ENCODE peak calls at places on chromosomes 2 and 18, in four cellular contexts. One of them, this sample, is unnamed.

GRCh38 chr2:43059183-43059897 is 167.1 kb downstream of the ZFP36L2 start:
- DNase-seq in mesendoderm: no peak
- DNase-seq in aorta: peak
- DNase-seq in MM.1S: no peak
- DNase-seq in this sample: peak

GRCh38 chr2:232239956-232240681 is 138.4 kb upstream of the ALPP start:
- DNase-seq in mesendoderm: no peak
- DNase-seq in aorta: no peak
- DNase-seq in MM.1S: no peak
- DNase-seq in this sample: no peak

GRCh38 chr2:74281576-74281975 is 61.6 kb downstream of the SLC4A5 start:
- DNase-seq in mesendoderm: no peak
- DNase-seq in aorta: no peak
- DNase-seq in MM.1S: no peak
- DNase-seq in this sample: no peak

GRCh38 chr18:50981381-50981780 is 13.5 kb downstream of the ELAC1 start:
- DNase-seq in mesendoderm: no peak
- DNase-seq in aorta: no peak
- DNase-seq in MM.1S: no peak
- DNase-seq in this sample: no peak

GRCh38 chr2:131641414-131642206 is 113.9 kb downstream of the CCDC74A start:
- DNase-seq in mesendoderm: no peak
- DNase-seq in aorta: no peak
- DNase-seq in MM.1S: no peak
- DNase-seq in this sample: no peak

GRCh38 chr18:61883547-61883946 is 9.3 kb downstream of the RNF152 start:
- DNase-seq in mesendoderm: no peak
- DNase-seq in aorta: no peak
- DNase-seq in MM.1S: no peak
- DNase-seq in this sample: no peak

GRCh38 chr2:9918275-9918674 is 33.2 kb upstream of the GRHL1 start:
- DNase-seq in mesendoderm: no peak
- DNase-seq in aorta: no peak
- DNase-seq in MM.1S: no peak
- DNase-seq in this sample: no peak

GRCh38 chr18:46542545-46542944 is 114.5 kb downstream of the LOXHD1 start:
- DNase-seq in mesendoderm: peak
- DNase-seq in aorta: no peak
- DNase-seq in MM.1S: no peak
- DNase-seq in this sample: no peak

GRCh38 chr2:44358498-44358897 is 2.8 kb downstream of the PREPL start:
- DNase-seq in mesendoderm: peak
- DNase-seq in aorta: no peak
- DNase-seq in MM.1S: peak
- DNase-seq in this sample: no peak

GRCh38 chr18:3264362-3264761 is 2.4 kb downstream of the MYL12B start:
- DNase-seq in mesendoderm: no peak
- DNase-seq in aorta: no peak
- DNase-seq in MM.1S: no peak
- DNase-seq in this sample: no peak

GRCh38 chr2:40455661-40456060 is 3.8 kb upstream of the SLC8A1 start:
- DNase-seq in mesendoderm: no peak
- DNase-seq in aorta: no peak
- DNase-seq in MM.1S: no peak
- DNase-seq in this sample: no peak

GRCh38 chr2:172021955-172022354 is 22.2 kb downstream of the METAP1D start:
- DNase-seq in mesendoderm: peak
- DNase-seq in aorta: no peak
- DNase-seq in MM.1S: no peak
- DNase-seq in this sample: no peak

GRCh38 chr2:109724533-109725460 is 69.3 kb upstream of the RGPD5 start:
- DNase-seq in mesendoderm: no peak
- DNase-seq in aorta: no peak
- DNase-seq in MM.1S: no peak
- DNase-seq in this sample: no peak

GRCh38 chr2:69917854-69918253 is 2.9 kb downstream of the MXD1 start:
- DNase-seq in mesendoderm: no peak
- DNase-seq in aorta: no peak
- DNase-seq in MM.1S: no peak
- DNase-seq in this sample: no peak

GRCh38 chr2:30276455-30276911 is 45.1 kb downstream of the LBH start:
- DNase-seq in mesendoderm: no peak
- DNase-seq in aorta: no peak
- DNase-seq in MM.1S: no peak
- DNase-seq in this sample: no peak

GRCh38 chr2:36352024-36352398 is 3.6 kb upstream of the CRIM1 start:
- DNase-seq in mesendoderm: peak
- DNase-seq in aorta: no peak
- DNase-seq in MM.1S: peak
- DNase-seq in this sample: peak

GRCh38 chr2:68274022-68274421 is 21.7 kb upstream of the PPP3R1 start:
- DNase-seq in mesendoderm: peak
- DNase-seq in aorta: no peak
- DNase-seq in MM.1S: no peak
- DNase-seq in this sample: no peak

GRCh38 chr2:88018969-88019368 is 2.6 kb upstream of the RNU2-63P start:
- DNase-seq in mesendoderm: no peak
- DNase-seq in aorta: no peak
- DNase-seq in MM.1S: no peak
- DNase-seq in this sample: no peak

GRCh38 chr2:88019985-88020384 is 3.6 kb upstream of the RNU2-63P start:
- DNase-seq in mesendoderm: no peak
- DNase-seq in aorta: no peak
- DNase-seq in MM.1S: no peak
- DNase-seq in this sample: no peak

GRCh38 chr2:88016948-88017779 is 817 bp upstream of the RNU2-63P start:
- DNase-seq in mesendoderm: peak
- DNase-seq in aorta: peak
- DNase-seq in MM.1S: peak
- DNase-seq in this sample: no peak

GRCh38 chr2:88011011-88011410 is 5.3 kb downstream of the RNU2-63P start:
- DNase-seq in mesendoderm: no peak
- DNase-seq in aorta: no peak
- DNase-seq in MM.1S: no peak
- DNase-seq in this sample: no peak

DNA sequence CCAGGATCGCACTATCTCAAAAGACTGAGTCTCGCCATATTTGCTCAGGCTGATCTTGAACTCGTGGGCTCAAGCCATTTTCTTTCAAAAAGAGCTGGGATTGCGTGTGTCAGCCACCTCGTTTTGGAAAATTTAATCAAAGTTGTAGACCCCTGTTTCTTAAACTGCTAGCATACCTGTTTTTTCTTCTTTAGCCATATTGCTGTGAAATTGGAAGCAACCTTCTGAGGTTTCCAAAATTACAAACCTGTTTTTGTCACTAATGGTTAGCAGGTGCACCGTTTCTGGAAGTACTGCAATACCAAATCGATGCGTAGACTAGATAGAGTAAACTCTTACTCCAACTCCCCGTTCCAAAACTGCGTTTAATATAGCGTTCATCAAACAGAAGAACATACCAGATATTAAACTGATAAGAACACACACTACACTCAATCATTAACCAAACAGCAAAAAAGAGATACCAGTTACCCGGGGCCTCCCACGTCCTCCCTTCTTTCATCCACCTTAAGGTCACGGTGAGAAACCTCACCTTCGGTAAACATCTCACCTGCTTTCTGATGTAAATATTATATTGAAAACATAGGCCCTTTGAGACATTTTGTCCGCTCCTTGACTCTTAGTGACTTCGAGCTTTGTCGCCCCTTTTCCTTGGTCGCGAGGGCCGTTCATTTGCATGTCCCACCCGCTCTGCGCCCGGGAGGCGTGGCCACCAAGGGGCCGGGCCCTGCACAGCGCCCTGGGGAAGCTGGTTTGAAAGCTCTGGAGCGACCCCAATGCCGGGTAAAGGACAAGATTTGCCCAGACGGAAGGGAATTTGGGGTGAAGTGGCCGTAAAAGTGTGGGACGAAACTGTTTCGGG is at the start of gene RNU2-63P:
- DNase-seq in mesendoderm: peak
- DNase-seq in aorta: peak
- DNase-seq in MM.1S: peak
- DNase-seq in this sample: peak
- H3K4me3 ChIP-seq in mesendoderm: peak
- H3K4me3 ChIP-seq in aorta: peak
- H3K4me3 ChIP-seq in MM.1S: peak
- H3K4me3 ChIP-seq in this sample: peak

GRCh38 chr2:104872034-104872865 is 18.3 kb downstream of the POU3F3 start:
- DNase-seq in mesendoderm: peak
- DNase-seq in aorta: no peak
- DNase-seq in MM.1S: no peak
- DNase-seq in this sample: no peak
- H3K4me3 ChIP-seq in mesendoderm: no peak
- H3K4me3 ChIP-seq in aorta: no peak
- H3K4me3 ChIP-seq in MM.1S: peak
- H3K4me3 ChIP-seq in this sample: no peak

GRCh38 chr2:24360963-24361330 is 611 bp upstream of the ITSN2 start:
- DNase-seq in mesendoderm: no peak
- DNase-seq in aorta: no peak
- DNase-seq in MM.1S: no peak
- DNase-seq in this sample: no peak
- H3K4me3 ChIP-seq in mesendoderm: no peak
- H3K4me3 ChIP-seq in aorta: no peak
- H3K4me3 ChIP-seq in MM.1S: peak
- H3K4me3 ChIP-seq in this sample: peak

DNA sequence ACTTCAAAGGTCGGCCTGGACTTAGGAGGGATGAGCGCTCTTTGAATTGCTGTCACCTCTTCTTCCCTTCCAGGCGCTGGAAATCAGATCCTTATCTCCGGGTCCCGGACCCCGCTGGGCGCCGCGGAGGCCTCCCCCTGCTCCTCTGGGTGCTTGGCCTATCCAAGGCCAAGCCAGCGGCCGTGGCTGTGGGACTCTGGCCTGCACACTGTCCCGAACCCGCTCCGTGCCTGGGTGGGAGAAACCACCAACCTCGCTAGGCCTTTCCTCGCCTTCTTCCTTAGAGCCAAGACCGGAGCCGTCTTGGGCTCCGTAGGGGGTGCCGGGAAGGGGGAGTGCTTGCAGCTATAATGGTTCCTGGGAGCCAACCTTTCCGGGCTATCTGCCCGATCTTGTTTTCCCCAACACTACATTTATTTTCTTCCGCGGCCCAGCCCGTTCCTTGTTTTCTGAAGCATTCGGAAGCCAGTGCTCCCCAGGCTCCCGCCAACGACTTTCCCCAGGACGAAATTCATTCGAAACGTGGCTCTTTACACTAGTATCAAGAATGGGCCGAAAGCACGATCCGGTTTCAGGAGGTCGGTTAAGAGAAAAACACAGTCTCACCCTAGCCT is 2.4 kb downstream of the OSR1 start:
- DNase-seq in mesendoderm: peak
- DNase-seq in aorta: peak
- DNase-seq in MM.1S: no peak
- DNase-seq in this sample: no peak
- H3K4me3 ChIP-seq in mesendoderm: no peak
- H3K4me3 ChIP-seq in aorta: peak
- H3K4me3 ChIP-seq in MM.1S: no peak
- H3K4me3 ChIP-seq in this sample: no peak

GRCh38 chr2:174004311-174004695 is 39.1 kb upstream of the SP3 start:
- DNase-seq in mesendoderm: no peak
- DNase-seq in aorta: no peak
- DNase-seq in MM.1S: no peak
- DNase-seq in this sample: no peak
- H3K4me3 ChIP-seq in mesendoderm: no peak
- H3K4me3 ChIP-seq in aorta: no peak
- H3K4me3 ChIP-seq in MM.1S: no peak
- H3K4me3 ChIP-seq in this sample: no peak

GRCh38 chr2:121596221-121597080 is 52.8 kb downstream of the CLASP1 start:
- DNase-seq in mesendoderm: peak
- DNase-seq in aorta: no peak
- DNase-seq in MM.1S: no peak
- DNase-seq in this sample: no peak
- H3K4me3 ChIP-seq in mesendoderm: no peak
- H3K4me3 ChIP-seq in aorta: no peak
- H3K4me3 ChIP-seq in MM.1S: no peak
- H3K4me3 ChIP-seq in this sample: peak

GRCh38 chr2:67137699-67138098 is 259.4 kb upstream of the ETAA1 start:
- DNase-seq in mesendoderm: no peak
- DNase-seq in aorta: no peak
- DNase-seq in MM.1S: no peak
- DNase-seq in this sample: no peak

GRCh38 chr2:67145851-67146250 is 251.3 kb upstream of the ETAA1 start:
- DNase-seq in mesendoderm: no peak
- DNase-seq in aorta: no peak
- DNase-seq in MM.1S: no peak
- DNase-seq in this sample: no peak

DNA sequence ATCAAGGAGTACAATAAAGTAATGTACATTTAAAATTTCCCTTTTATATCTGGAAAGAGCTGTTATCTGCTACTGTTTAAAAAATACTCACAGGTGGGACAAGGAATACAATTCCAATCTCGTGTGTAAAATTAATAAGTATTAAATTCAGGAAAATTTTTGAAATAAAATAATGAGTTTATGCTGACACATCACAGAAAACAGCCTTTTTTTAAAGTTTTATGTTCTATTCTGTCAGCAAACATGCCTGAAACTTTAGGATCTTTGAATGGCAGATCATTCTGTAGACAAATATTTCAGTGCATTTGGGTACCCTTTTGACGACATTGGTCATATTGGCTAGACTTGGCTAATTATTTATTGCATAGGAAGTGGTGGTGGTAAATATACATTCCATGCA is 254.4 kb upstream of the ETAA1 start:
- DNase-seq in mesendoderm: no peak
- DNase-seq in aorta: no peak
- DNase-seq in MM.1S: no peak
- DNase-seq in this sample: no peak
- H3K4me3 ChIP-seq in mesendoderm: no peak
- H3K4me3 ChIP-seq in aorta: no peak
- H3K4me3 ChIP-seq in MM.1S: no peak
- H3K4me3 ChIP-seq in this sample: no peak

GRCh38 chr2:96413067-96413722 is 77.6 kb downstream of the NCAPH start:
- DNase-seq in mesendoderm: no peak
- DNase-seq in aorta: no peak
- DNase-seq in MM.1S: no peak
- DNase-seq in this sample: no peak
- H3K4me3 ChIP-seq in mesendoderm: no peak
- H3K4me3 ChIP-seq in aorta: peak
- H3K4me3 ChIP-seq in MM.1S: peak
- H3K4me3 ChIP-seq in this sample: no peak

DNA sequence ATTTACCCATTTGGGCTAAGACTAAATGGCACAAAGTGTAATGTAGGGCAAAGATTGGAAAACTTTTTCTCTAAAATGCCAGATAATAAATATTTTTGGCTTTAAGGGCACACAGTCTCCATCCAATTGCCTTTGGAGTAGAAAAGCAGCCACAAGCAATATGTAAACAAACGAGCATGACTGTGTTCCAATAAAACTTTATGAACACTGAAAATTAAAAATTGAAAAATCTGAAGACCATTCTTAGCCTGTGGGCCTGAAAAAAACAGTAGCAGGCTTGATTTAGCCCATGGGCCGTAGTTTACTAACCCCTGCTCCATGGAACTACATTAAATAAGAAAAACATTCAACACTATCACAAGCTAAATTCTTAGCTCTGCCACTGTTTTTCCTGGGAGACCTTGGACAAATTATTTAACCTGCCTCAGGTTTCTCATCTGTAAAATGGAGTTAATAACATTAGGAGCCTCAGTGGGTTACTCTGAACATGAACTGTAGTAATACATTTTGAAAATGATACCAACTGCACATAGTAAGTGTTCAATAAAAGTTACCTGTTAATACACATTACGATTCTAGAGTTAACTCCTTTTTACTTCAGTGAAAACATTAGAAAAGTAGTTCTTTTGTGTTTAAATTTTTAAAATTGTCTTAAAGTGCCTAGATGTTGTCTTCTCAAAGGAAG is 1.3 kb downstream of the IFIH1 start:
- DNase-seq in mesendoderm: no peak
- DNase-seq in aorta: no peak
- DNase-seq in MM.1S: peak
- DNase-seq in this sample: no peak
- H3K4me3 ChIP-seq in mesendoderm: no peak
- H3K4me3 ChIP-seq in aorta: peak
- H3K4me3 ChIP-seq in MM.1S: peak
- H3K4me3 ChIP-seq in this sample: peak

This sample was measured in CD8-positive, alpha-beta memory T cell.